ENCODE peak calls at places on chromosome 7, in five cellular contexts. Y is upper lobe of right lung, F is GM23338, N is fibroblast of pulmonary artery, J is BJ. L is an unnamed sample.

GRCh38 chr7:52771177-52771576 is 264.3 kb upstream of the POM121L12 start:
- DNase-seq in Y (no peak), F (no peak), N (no peak), J (no peak), L (no peak)

GRCh38 chr7:151083824-151084160 is 499 bp upstream of the TMUB1 start:
- DNase-seq in Y (no peak), F (no peak), N (no peak), J (no peak), L (no peak)

GRCh38 chr7:110813986-110814385 is 276.9 kb upstream of the LRRN3 start:
- DNase-seq in Y (no peak), F (no peak), N (no peak), J (no peak), L (no peak)

GRCh38 chr7:138837627-138838026 is 39.6 kb upstream of the ATP6V0A4 start:
- DNase-seq in Y (no peak), F (no peak), N (peak), J (no peak), L (no peak)

GRCh38 chr7:133682364-133683181 is 429.7 kb downstream of the EXOC4 start:
- DNase-seq in Y (no peak), F (no peak), N (no peak), J (no peak), L (no peak)

GRCh38 chr7:95881597-95881996 is 109.2 kb downstream of the DYNC1I1 start:
- DNase-seq in Y (no peak), F (no peak), N (no peak), J (no peak), L (no peak)

GRCh38 chr7:129829677-129830631 is 122.8 kb downstream of the UBE2H start:
- DNase-seq in Y (no peak), F (peak), N (peak), J (no peak), L (peak)

GRCh38 chr7:122219253-122219865 is 75.3 kb upstream of the AASS start:
- DNase-seq in Y (no peak), F (peak), N (peak), J (no peak), L (no peak)

GRCh38 chr7:129951076-129952011 is 1.4 kb downstream of the UBE2H start:
- DNase-seq in Y (peak), F (peak), N (no peak), J (no peak), L (peak)

GRCh38 chr7:42407828-42408227 is 170.8 kb upstream of the GLI3 start:
- DNase-seq in Y (no peak), F (no peak), N (no peak), J (no peak), L (no peak)

GRCh38 chr7:27678617-27679260 is 16.1 kb upstream of the HIBADH start:
- DNase-seq in Y (no peak), F (no peak), N (no peak), J (no peak), L (no peak)

GRCh38 chr7:2008101-2008935 is 224.4 kb downstream of the MAD1L1 start:
- DNase-seq in Y (peak), F (no peak), N (no peak), J (no peak), L (no peak)

GRCh38 chr7:23544913-23545354 is 13.2 kb upstream of the TRA2A start:
- DNase-seq in Y (no peak), F (peak), N (peak), J (no peak), L (peak)

GRCh38 chr7:106010866-106011265 is 47.8 kb downstream of the CDHR3 start:
- DNase-seq in Y (no peak), F (no peak), N (no peak), J (no peak), L (no peak)

GRCh38 chr7:106012184-106012583 is 49.1 kb downstream of the CDHR3 start:
- DNase-seq in Y (no peak), F (no peak), N (no peak), J (no peak), L (no peak)

GRCh38 chr7:106010331-106010730 is 47.3 kb downstream of the CDHR3 start:
- DNase-seq in Y (no peak), F (no peak), N (peak), J (no peak), L (no peak)

GRCh38 chr7:106015586-106016218 is 52.6 kb downstream of the CDHR3 start:
- DNase-seq in Y (no peak), F (no peak), N (no peak), J (no peak), L (no peak)

GRCh38 chr7:106012935-106013439 is 49.9 kb downstream of the CDHR3 start:
- DNase-seq in Y (no peak), F (no peak), N (peak), J (peak), L (no peak)
- TF ChIP-seq CTCF in Y (no peak), F (no peak), N (no peak), J (no peak), L (no peak)

DNA sequence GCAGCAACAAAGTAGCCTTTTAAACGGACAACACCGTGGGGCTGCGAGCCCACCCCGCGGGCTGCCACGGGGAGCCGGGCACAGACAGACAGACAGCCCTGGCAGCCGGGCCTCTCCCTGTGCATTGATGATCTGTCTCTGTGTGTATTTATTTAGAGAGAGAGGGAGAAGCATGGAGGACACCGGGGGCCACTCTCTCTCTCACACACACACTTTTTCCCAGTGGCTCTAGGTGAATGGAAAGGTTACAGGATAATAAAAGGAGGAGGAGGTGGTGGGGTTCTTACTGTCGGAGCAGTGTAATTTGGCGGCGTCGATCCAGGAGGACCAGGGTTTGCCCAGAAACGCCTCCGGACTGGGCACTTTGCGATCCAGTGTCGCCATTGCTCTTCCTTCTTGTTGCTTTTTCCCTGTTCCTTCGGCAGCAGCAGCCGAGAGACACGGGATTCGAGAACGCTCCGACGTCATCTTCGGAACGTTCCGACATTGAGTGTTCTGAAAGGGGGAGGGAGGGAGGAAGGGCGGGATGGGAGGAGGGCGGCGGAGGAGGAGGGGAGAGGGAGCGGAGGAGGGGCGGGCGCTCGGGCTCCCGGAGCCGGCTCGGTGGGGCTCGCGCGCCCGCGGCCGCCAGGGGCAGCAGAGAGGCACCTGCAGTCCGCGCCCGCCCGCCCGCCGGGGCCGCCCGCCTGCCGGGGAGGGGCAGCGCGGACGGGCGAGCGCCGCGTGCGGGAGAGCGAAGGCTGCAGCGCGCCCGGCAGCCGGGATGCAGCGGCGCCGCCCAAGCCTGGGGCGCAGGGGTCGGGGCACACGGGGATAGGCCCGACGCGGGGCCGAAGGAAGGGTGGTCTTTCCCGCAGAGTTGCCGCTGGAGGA is at the start of gene ATXN7L1:
- DNase-seq in Y (peak), F (peak), N (peak), J (peak), L (peak)
- TF ChIP-seq CTCF in Y (peak), F (no peak), N (no peak), J (peak), L (peak)

GRCh38 chr7:5143935-5144903 is 45.8 kb upstream of the WIPI2 start:
- DNase-seq in Y (no peak), F (peak), N (peak), J (no peak), L (no peak)
- TF ChIP-seq CTCF in Y (no peak), F (no peak), N (no peak), J (no peak), L (no peak)

GRCh38 chr7:77182261-77182660 is 17.4 kb downstream of the FGL2 start:
- DNase-seq in Y (no peak), F (no peak), N (no peak), J (no peak), L (no peak)
- TF ChIP-seq CTCF in Y (no peak), F (no peak), N (no peak), J (no peak), L (no peak)

DNA sequence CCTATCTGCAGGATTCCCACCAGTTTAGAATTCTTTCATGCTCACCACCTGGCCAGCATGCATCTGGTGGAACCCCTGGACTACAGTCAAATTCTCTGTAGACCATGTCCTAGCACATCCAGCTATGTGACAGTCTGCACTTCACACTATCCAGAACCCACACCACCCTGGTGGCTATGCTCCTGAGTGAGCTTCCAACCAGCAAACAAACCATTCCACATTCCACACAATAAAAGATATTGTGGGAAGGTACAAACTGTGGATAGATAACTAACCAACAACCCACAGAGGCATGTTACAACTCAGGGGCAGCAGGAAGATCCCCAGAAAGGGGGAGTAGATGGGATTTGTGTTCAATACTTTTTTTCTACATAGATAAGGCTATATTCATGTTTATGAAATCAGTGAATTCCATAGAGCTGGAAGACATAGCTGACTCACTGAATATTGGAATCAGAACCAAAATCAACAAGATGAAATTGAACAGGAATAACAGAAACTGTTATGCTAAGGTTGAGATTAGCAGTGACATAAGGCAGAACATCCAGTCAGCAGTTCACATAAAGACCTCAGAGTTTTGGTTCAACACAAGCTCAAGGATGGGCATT is 72.5 kb downstream of the LRRC17 start:
- DNase-seq in Y (no peak), F (no peak), N (peak), J (no peak), L (no peak)
- TF ChIP-seq CTCF in Y (no peak), F (no peak), N (no peak), J (no peak), L (no peak)